ENCODE peak calls at places on chromosomes 3 and 15, in seven cellular contexts. J is heart right ventricle, D is neural progenitor cell, R is colonic mucosa, U is stomach, H is mucosa of descending colon, L is AG04449. V is an unnamed sample.

GRCh38 chr15:40769310-40770146 is at the start of gene C15orf62:
- DNase-seq in J (no peak), D (no peak), R (peak), U (peak), H (peak), L (no peak), V (no peak)

GRCh38 chr3:67804089-67804488 is 149.7 kb upstream of the SUCLG2 start:
- DNase-seq in J (no peak), D (no peak), R (no peak), U (no peak), H (no peak), L (no peak), V (no peak)

GRCh38 chr15:75995611-75996010 is 16.6 kb downstream of the NRG4 start:
- DNase-seq in J (no peak), D (no peak), R (no peak), U (no peak), H (no peak), L (no peak), V (no peak)

GRCh38 chr3:171829841-171830559 is 13.1 kb upstream of the TMEM212 start:
- DNase-seq in J (peak), D (peak), R (peak), U (peak), H (peak), L (no peak), V (peak)

GRCh38 chr3:13202744-13203397 is 129.6 kb upstream of the IQSEC1 start:
- DNase-seq in J (no peak), D (no peak), R (no peak), U (no peak), H (no peak), L (no peak), V (no peak)

GRCh38 chr15:73270366-73271097 is 98.2 kb downstream of the HCN4 start:
- DNase-seq in J (no peak), D (no peak), R (no peak), U (no peak), H (no peak), L (no peak), V (no peak)

GRCh38 chr15:71051539-71051938 is 63.7 kb upstream of the THSD4 start:
- DNase-seq in J (peak), D (no peak), R (no peak), U (no peak), H (no peak), L (peak), V (no peak)

GRCh38 chr3:143165211-143165610 is 45.6 kb downstream of the CHST2 start:
- DNase-seq in J (no peak), D (no peak), R (no peak), U (no peak), H (no peak), L (no peak), V (no peak)

GRCh38 chr15:89576417-89576773 is 1.1 kb downstream of the TICRR start:
- DNase-seq in J (no peak), D (no peak), R (no peak), U (no peak), H (no peak), L (no peak), V (no peak)

GRCh38 chr3:45143673-45144670 is 2.2 kb downstream of the CDCP1 start:
- DNase-seq in J (no peak), D (no peak), R (no peak), U (no peak), H (no peak), L (no peak), V (no peak)

GRCh38 chr3:95971573-95971972 is 842.8 kb upstream of the EPHA6 start:
- DNase-seq in J (no peak), D (no peak), R (no peak), U (no peak), H (no peak), L (no peak), V (no peak)

GRCh38 chr3:36196058-36196457 is 184.2 kb upstream of the STAC start:
- DNase-seq in J (no peak), D (no peak), R (no peak), U (no peak), H (no peak), L (no peak), V (no peak)

GRCh38 chr3:132538072-132538471 is 59.0 kb upstream of the ACKR4 start:
- DNase-seq in J (no peak), D (no peak), R (no peak), U (no peak), H (no peak), L (no peak), V (no peak)

GRCh38 chr15:70025413-70026296 is 72.1 kb downstream of the TLE3 start:
- DNase-seq in J (no peak), D (no peak), R (no peak), U (no peak), H (no peak), L (no peak), V (no peak)

GRCh38 chr3:43288366-43288765 is 2.0 kb downstream of the SNRK start:
- DNase-seq in J (no peak), D (no peak), R (no peak), U (no peak), H (no peak), L (no peak), V (no peak)

GRCh38 chr15:62889734-62890505 is 152.6 kb upstream of the TPM1 start:
- DNase-seq in J (no peak), D (no peak), R (peak), U (no peak), H (peak), L (no peak), V (no peak)

GRCh38 chr15:36775209-36775608 is 195.8 kb downstream of the CDIN1 start:
- DNase-seq in J (no peak), D (no peak), R (no peak), U (no peak), H (no peak), L (no peak), V (no peak)

GRCh38 chr15:31811641-31812040 is 218.7 kb upstream of the CHRNA7 start:
- DNase-seq in J (no peak), D (no peak), R (no peak), U (no peak), H (no peak), L (no peak), V (no peak)

GRCh38 chr3:39327746-39328349 is 1.7 kb upstream of the CCR8 start:
- DNase-seq in J (no peak), D (no peak), R (no peak), U (no peak), H (no peak), L (no peak), V (no peak)

GRCh38 chr3:45948409-45948808 is 5.1 kb downstream of the CXCR6 start:
- DNase-seq in J (no peak), D (no peak), R (no peak), U (no peak), H (no peak), L (peak), V (no peak)

GRCh38 chr3:152097120-152097519 is 171.6 kb upstream of the MBNL1 start:
- DNase-seq in J (no peak), D (no peak), R (no peak), U (no peak), H (no peak), L (no peak), V (no peak)

GRCh38 chr15:101497484-101498034 is 8.1 kb upstream of the PCSK6 start:
- DNase-seq in J (no peak), D (no peak), R (peak), U (no peak), H (peak), L (no peak), V (no peak)

GRCh38 chr3:36764704-36765038 is 318 bp upstream of the DCLK3 start:
- DNase-seq in J (no peak), D (no peak), R (no peak), U (no peak), H (no peak), L (no peak), V (no peak)

GRCh38 chr3:131630117-131630516 is 127.3 kb upstream of the MRPL3 start:
- DNase-seq in J (no peak), D (no peak), R (no peak), U (no peak), H (no peak), L (no peak), V (no peak)

GRCh38 chr15:65275728-65276126 is 11.0 kb downstream of the PARP16 start:
- DNase-seq in J (no peak), D (no peak), R (no peak), U (no peak), H (no peak), L (no peak), V (no peak)

GRCh38 chr3:12965999-12966846 is 107.0 kb downstream of the IQSEC1 start:
- DNase-seq in J (no peak), D (peak), R (no peak), U (no peak), H (no peak), L (no peak), V (peak)

GRCh38 chr3:12536423-12536822 is 8.9 kb downstream of the MKRN2OS start:
- DNase-seq in J (no peak), D (no peak), R (no peak), U (no peak), H (no peak), L (no peak), V (no peak)

GRCh38 chr3:38617137-38617536 is 32.4 kb downstream of the SCN5A start:
- DNase-seq in J (no peak), D (no peak), R (no peak), U (no peak), H (no peak), L (no peak), V (no peak)

GRCh38 chr3:79233431-79234060 is 534.3 kb downstream of the ROBO1 start:
- DNase-seq in J (no peak), D (no peak), R (no peak), U (no peak), H (no peak), L (no peak), V (no peak)

GRCh38 chr15:34582461-34583357 is 742 bp downstream of the GOLGA8B start:
- DNase-seq in J (no peak), D (peak), R (peak), U (peak), H (peak), L (no peak), V (peak)

GRCh38 chr3:127182848-127183714 is 9.8 kb upstream of the PRR23E start:
- DNase-seq in J (no peak), D (peak), R (peak), U (no peak), H (no peak), L (no peak), V (peak)

GRCh38 chr15:40984963-40985362 is 31.7 kb downstream of the CHAC1 start:
- DNase-seq in J (no peak), D (no peak), R (no peak), U (no peak), H (no peak), L (peak), V (no peak)

DNA sequence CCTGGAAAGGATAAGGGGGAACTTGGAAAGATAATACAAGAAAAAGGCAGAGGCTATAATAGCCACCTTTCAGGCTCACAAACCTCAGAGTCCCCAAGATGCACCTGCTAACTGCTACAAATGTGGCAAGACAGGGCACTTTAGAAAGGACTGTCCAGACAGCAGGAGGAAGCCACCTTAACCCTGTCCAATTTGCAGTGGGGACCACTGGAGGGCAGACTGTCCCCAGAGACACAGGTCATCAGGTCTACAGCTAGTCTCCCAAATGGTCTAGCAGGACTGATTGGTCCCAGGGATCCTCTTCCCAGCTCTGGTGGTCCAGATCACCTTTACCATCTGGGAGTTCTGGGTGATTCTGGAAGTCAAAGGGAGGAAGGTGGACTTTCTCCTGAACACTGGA is 882.5 kb upstream of the GBE1 start:
- DNase-seq in J (no peak), D (peak), R (no peak), U (no peak), H (no peak), L (no peak), V (no peak)
- TF ChIP-seq CTCF in J (no peak), D (peak), R (no peak), U (no peak), H (no peak), L (no peak), V (peak)

GRCh38 chr15:53404930-53405493 is 354.5 kb downstream of the WDR72 start:
- DNase-seq in J (no peak), D (no peak), R (no peak), U (no peak), H (no peak), L (no peak), V (no peak)

GRCh38 chr15:53401503-53401902 is 358.0 kb downstream of the WDR72 start:
- DNase-seq in J (no peak), D (no peak), R (no peak), U (no peak), H (no peak), L (no peak), V (no peak)
- TF ChIP-seq CTCF in J (no peak), D (no peak), R (no peak), U (no peak), H (no peak), L (no peak), V (no peak)

DNA sequence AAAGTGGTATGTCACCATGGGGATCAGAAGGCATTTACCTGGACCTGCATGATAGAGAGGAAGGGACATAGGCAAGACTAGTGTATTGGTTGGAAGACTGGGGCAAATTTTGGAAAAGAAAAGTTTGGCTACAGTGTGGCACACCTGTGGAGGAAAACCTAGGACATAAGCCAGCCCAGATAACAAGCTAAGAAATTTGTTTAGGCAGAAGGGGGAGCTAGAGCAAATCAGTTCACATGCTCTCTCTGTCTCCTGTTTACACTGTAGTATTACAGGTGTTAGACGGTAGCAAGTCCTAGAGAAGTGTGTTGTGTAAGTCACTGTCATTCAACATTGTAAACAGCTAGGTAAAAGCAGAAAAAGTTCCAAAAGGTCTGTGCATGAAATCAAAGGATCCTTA is 11.9 kb upstream of the ALDH1A2 start:
- DNase-seq in J (no peak), D (peak), R (no peak), U (no peak), H (peak), L (no peak), V (no peak)
- TF ChIP-seq CTCF in J (peak), D (peak), R (no peak), U (no peak), H (no peak), L (no peak), V (peak)

GRCh38 chr3:194711913-194712312 is 26.2 kb downstream of the FAM43A start:
- DNase-seq in J (peak), D (no peak), R (no peak), U (no peak), H (no peak), L (peak), V (no peak)
- TF ChIP-seq CTCF in J (no peak), D (no peak), R (no peak), U (no peak), H (no peak), L (no peak), V (no peak)

DNA sequence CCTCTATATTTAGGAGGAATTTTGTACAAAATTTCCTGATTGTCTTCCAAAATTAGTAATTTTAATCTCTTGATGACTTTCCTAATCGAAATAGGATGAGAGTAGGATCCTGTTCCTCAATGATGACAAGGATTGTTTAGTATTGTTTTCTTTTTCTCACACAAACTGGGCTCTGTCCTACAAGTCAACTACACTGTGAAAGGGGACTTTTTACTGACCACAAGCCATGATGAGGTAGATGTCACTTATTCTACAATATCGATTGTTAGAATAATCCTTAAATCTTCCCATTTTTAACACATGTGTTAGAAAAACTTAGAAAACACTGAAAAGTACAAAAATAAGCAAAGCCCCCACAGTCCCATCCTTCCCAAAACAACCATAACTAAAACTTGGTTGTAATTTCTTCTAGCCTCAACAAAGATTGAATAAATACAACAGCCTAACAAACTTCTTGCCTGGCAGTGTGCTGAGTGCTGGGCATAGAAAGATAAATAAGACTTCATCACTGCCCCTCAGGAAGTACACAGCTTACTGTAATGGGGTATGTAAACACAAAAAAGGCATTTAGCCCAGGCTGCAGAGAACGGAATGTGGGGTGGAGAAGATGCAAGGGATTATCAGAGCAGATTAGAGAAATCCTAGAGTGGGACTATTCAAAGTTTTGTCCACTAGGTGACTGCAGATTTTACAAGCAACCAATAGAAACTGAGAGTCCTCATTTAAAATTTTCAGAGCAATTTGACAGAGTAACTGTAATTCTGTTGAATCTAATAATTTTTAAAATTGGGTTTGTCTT is 35.6 kb upstream of the TSC22D2 start:
- DNase-seq in J (no peak), D (peak), R (no peak), U (no peak), H (no peak), L (no peak), V (no peak)
- TF ChIP-seq CTCF in J (peak), D (peak), R (peak), U (no peak), H (no peak), L (no peak), V (peak)

DNA sequence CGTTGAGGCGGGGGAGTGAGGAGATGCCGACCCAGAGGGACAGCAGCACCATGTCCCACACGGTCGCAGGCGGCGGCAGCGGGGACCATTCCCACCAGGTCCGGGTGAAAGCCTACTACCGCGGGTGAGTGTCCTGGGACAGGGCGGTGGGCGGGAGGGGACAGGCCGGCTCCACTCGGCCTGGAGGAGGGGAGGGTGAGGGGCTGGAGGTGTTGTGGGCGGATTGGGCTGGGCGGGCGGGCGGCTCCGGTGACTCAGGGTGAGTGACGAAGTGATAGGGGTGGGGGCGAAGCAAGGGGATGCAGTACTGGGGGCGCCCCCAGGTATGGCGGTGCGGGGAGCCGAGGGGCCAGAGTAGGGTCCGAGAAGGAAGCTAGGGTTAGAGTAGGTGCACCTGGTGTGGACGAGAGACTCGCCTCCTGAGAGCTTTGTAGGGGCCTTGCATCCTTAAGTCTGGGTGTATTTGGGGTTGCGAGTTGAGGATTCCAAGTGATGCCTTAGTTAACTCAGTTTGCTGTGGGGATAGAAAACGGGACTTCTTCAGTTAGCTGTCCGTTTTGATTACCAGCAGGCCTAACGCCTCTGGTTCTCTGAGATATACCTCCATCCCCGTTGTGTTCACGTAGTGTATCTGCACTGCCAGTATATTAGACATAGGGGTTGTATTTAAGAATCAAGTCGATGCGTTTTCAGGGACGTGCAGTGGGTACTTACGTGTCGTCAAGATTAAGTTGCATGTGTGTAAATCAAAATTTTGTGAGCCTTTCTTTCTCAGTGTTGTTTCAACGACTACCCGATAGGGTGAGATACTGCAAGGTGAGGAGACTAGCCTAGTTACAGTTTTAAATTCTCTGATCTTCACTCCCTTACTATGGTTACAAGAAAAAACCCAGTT is 670 bp downstream of the PRKCI start:
- DNase-seq in J (peak), D (peak), R (peak), U (peak), H (peak), L (no peak), V (no peak)
- TF ChIP-seq CTCF in J (no peak), D (no peak), R (no peak), U (no peak), H (no peak), L (no peak), V (peak)

V was measured in progenitor cell of endocrine pancreas.